ENCODE peak calls at places on chromosomes 11 and 22, in eight cellular contexts. N is NCI-H345; A is AG04449; F is left cardiac atrium; G is stimulated activated CD4-positive, alpha-beta T cell treated with anti-CD3 and anti-CD28 coated beads, Interleukin-12 subunit alpha, Interleukin-12 subunit beta, amount 100 ng/mL, for 48 hours; S is DMS153; Z is spleen; I is GM12865. W is an unnamed sample.
A peak's percentile ranks its signal among the peaks of the same experiment; 100 is the strongest.

GRCh38 chr22:39469681-39470461 is 13.1 kb downstream of the MGAT3 start:
- DNase-seq in N (peak; percentile 44), A (no peak), F (no peak), G (no peak), S (no peak), Z (no peak), I (no peak), W (no peak)

GRCh38 chr11:2460540-2461252 is 15.9 kb downstream of the KCNQ1 start:
- DNase-seq in N (no peak), A (no peak), F (no peak), G (no peak), S (no peak), Z (no peak), I (no peak), W (no peak)

GRCh38 chr22:35899736-35900135 is 128.9 kb downstream of the RBFOX2 start:
- DNase-seq in N (no peak), A (no peak), F (no peak), G (no peak), S (no peak), Z (no peak), I (no peak), W (no peak)

GRCh38 chr22:25777870-25778269 is 35.9 kb downstream of the MYO18B start:
- DNase-seq in N (no peak), A (no peak), F (no peak), G (no peak), S (peak; percentile 66), Z (no peak), I (peak; percentile 60), W (no peak)

GRCh38 chr11:119626910-119627305 is 102.1 kb downstream of the NECTIN1 start:
- DNase-seq in N (no peak), A (no peak), F (no peak), G (no peak), S (no peak), Z (no peak), I (no peak), W (no peak)

GRCh38 chr11:69049490-69049867 is 747 bp downstream of the TPCN2 start:
- DNase-seq in N (no peak), A (no peak), F (no peak), G (no peak), S (no peak), Z (no peak), I (no peak), W (no peak)

GRCh38 chr11:78156081-78156844 is 16.8 kb upstream of the ALG8 start:
- DNase-seq in N (no peak), A (no peak), F (no peak), G (no peak), S (no peak), Z (peak; percentile 31), I (no peak), W (no peak)

GRCh38 chr11:117923275-117923674 is 5.9 kb downstream of the TMPRSS13 start:
- DNase-seq in N (no peak), A (no peak), F (no peak), G (no peak), S (no peak), Z (peak; percentile 36), I (no peak), W (no peak)

GRCh38 chr22:36775589-36775965 is 342 bp downstream of the IFT27 start:
- DNase-seq in N (peak; percentile 13), A (no peak), F (peak; percentile 40), G (no peak), S (no peak), Z (peak; percentile 89), I (peak; percentile 43), W (no peak)

GRCh38 chr11:126132319-126132718 is 69.7 kb upstream of the CDON start:
- DNase-seq in N (no peak), A (no peak), F (peak; percentile 73), G (no peak), S (peak; percentile 19), Z (no peak), I (no peak), W (no peak)

GRCh38 chr11:1763796-1764661 is at the start of gene CTSD:
- DNase-seq in N (peak; percentile 87), A (no peak), F (peak; percentile 93), G (peak; percentile 73), S (peak; percentile 24), Z (peak; percentile 97), I (peak; percentile 89), W (no peak)

GRCh38 chr22:28980326-28980725 is 81.3 kb downstream of the C22orf31 start:
- DNase-seq in N (no peak), A (no peak), F (no peak), G (no peak), S (no peak), Z (no peak), I (no peak), W (no peak)

GRCh38 chr22:44338183-44338812 is 25.5 kb upstream of the SHISAL1 start:
- DNase-seq in N (no peak), A (no peak), F (no peak), G (no peak), S (peak; percentile 45), Z (no peak), I (no peak), W (no peak)

GRCh38 chr22:28091486-28091885 is 172.4 kb upstream of the PITPNB start:
- DNase-seq in N (no peak), A (no peak), F (no peak), G (no peak), S (no peak), Z (no peak), I (no peak), W (no peak)

GRCh38 chr11:13358871-13359270 is 81.3 kb downstream of the BMAL1 start:
- DNase-seq in N (no peak), A (no peak), F (no peak), G (no peak), S (no peak), Z (no peak), I (no peak), W (no peak)

GRCh38 chr11:12282676-12283075 is 94.7 kb upstream of the PARVA start:
- DNase-seq in N (no peak), A (no peak), F (no peak), G (no peak), S (no peak), Z (no peak), I (no peak), W (no peak)

GRCh38 chr11:62922189-62922589 is 1.0 kb upstream of the CHRM1 start:
- DNase-seq in N (peak; percentile 44), A (no peak), F (no peak), G (no peak), S (no peak), Z (peak; percentile 56), I (no peak), W (no peak)

GRCh38 chr22:18059991-18060390 is 17.8 kb upstream of the PEX26 start:
- DNase-seq in N (no peak), A (no peak), F (no peak), G (no peak), S (no peak), Z (no peak), I (no peak), W (no peak)

GRCh38 chr11:16946477-16947282 is 67.5 kb downstream of the PLEKHA7 start:
- DNase-seq in N (no peak), A (no peak), F (no peak), G (no peak), S (no peak), Z (no peak), I (peak; percentile 73), W (no peak)

GRCh38 chr11:41058138-41058537 is 401.3 kb downstream of the LRRC4C start:
- DNase-seq in N (no peak), A (no peak), F (no peak), G (no peak), S (no peak), Z (peak; percentile 49), I (no peak), W (no peak)

GRCh38 chr22:20403779-20404140 is 9.8 kb downstream of the ZNF74 start:
- DNase-seq in N (no peak), A (no peak), F (no peak), G (no peak), S (no peak), Z (peak; percentile 64), I (no peak), W (no peak)

GRCh38 chr11:115919341-115920086 is 415.3 kb upstream of the CADM1 start:
- DNase-seq in N (no peak), A (no peak), F (no peak), G (no peak), S (no peak), Z (no peak), I (peak; percentile 92), W (peak; percentile 92)

GRCh38 chr22:45069925-45070324 is 60.1 kb upstream of the PHF21B start:
- DNase-seq in N (no peak), A (no peak), F (no peak), G (peak; percentile 9), S (no peak), Z (no peak), I (no peak), W (no peak)

GRCh38 chr22:40183029-40183581 is 5.4 kb downstream of the TNRC6B start:
- DNase-seq in N (no peak), A (peak; percentile 63), F (no peak), G (no peak), S (no peak), Z (no peak), I (no peak), W (no peak)

GRCh38 chr22:19761500-19762314 is 1.1 kb downstream of the TBX1 start:
- DNase-seq in N (no peak), A (no peak), F (no peak), G (no peak), S (no peak), Z (no peak), I (no peak), W (no peak)

GRCh38 chr11:75490221-75491181 is 35.2 kb downstream of the GDPD5 start:
- DNase-seq in N (no peak), A (no peak), F (no peak), G (no peak), S (no peak), Z (no peak), I (no peak), W (no peak)

GRCh38 chr11:32852142-32852541 is 22.4 kb downstream of the PRRG4 start:
- DNase-seq in N (no peak), A (no peak), F (no peak), G (no peak), S (no peak), Z (no peak), I (no peak), W (no peak)

GRCh38 chr22:45268167-45268957 is 16.4 kb upstream of the UPK3A start:
- DNase-seq in N (peak; percentile 32), A (no peak), F (no peak), G (no peak), S (peak; percentile 36), Z (peak; percentile 87), I (no peak), W (no peak)

GRCh38 chr11:129652828-129653227 is 162.8 kb upstream of the TMEM45B start:
- DNase-seq in N (peak; percentile 17), A (no peak), F (no peak), G (no peak), S (no peak), Z (no peak), I (no peak), W (no peak)

GRCh38 chr11:69874178-69874983 is 55.2 kb upstream of the FGF3 start:
- DNase-seq in N (no peak), A (no peak), F (peak; percentile 7), G (no peak), S (no peak), Z (peak; percentile 62), I (no peak), W (no peak)

GRCh38 chr11:35781342-35782171 is 119.0 kb downstream of the TRIM44 start:
- DNase-seq in N (no peak), A (peak; percentile 53), F (no peak), G (no peak), S (no peak), Z (no peak), I (no peak), W (no peak)

GRCh38 chr11:119426142-119426541 is 3.2 kb upstream of the THY1 start:
- DNase-seq in N (no peak), A (no peak), F (no peak), G (no peak), S (no peak), Z (no peak), I (no peak), W (no peak)

GRCh38 chr11:30314625-30315024 is 8.3 kb upstream of the ARL14EP start:
- DNase-seq in N (no peak), A (no peak), F (no peak), G (no peak), S (no peak), Z (no peak), I (peak; percentile 11), W (no peak)

GRCh38 chr11:75734491-75735180 is 17.0 kb downstream of the MOGAT2 start:
- DNase-seq in N (peak; percentile 16), A (no peak), F (no peak), G (no peak), S (peak; percentile 64), Z (no peak), I (no peak), W (no peak)

W was measured in epithelial cell of proximal tubule.